ENCODE peak calls at places on chromosomes 7 and 10, in eight cellular contexts. Q, N, W, J, P, A, E and S are unnamed samples. For H3K27me3, the result is how much of the 10 kb centered on the place peaks cover.

GRCh38 chr10:24887855-24888231 is 64.6 kb downstream of the PRTFDC1 start:
- DNase-seq in Q (no peak), N (no peak), W (no peak), J (no peak), P (no peak), A (no peak), E (no peak), S (no peak)

GRCh38 chr10:35304649-35305048 is 31.7 kb upstream of the CCNY start:
- DNase-seq in Q (no peak), N (no peak), W (no peak), J (no peak), P (peak), A (no peak), E (no peak), S (no peak)

GRCh38 chr7:1533569-1534329 is 3.2 kb downstream of the MAFK start:
- DNase-seq in Q (no peak), N (peak), W (no peak), J (no peak), P (peak), A (no peak), E (no peak), S (no peak)

GRCh38 chr7:141551080-141551772 is at the start of gene AGK:
- DNase-seq in Q (peak), N (peak), W (peak), J (peak), P (peak), A (peak), E (no peak), S (peak)

GRCh38 chr10:107814865-107815487 is 650.5 kb upstream of the SORCS1 start:
- DNase-seq in Q (no peak), N (no peak), W (no peak), J (peak), P (peak), A (peak), E (peak), S (no peak)

GRCh38 chr10:3825244-3825643 is 40.2 kb upstream of the KLF6 start:
- DNase-seq in Q (no peak), N (peak), W (no peak), J (no peak), P (peak), A (no peak), E (no peak), S (no peak)

GRCh38 chr10:3963191-3963673 is 178.2 kb upstream of the KLF6 start:
- DNase-seq in Q (no peak), N (no peak), W (no peak), J (no peak), P (peak), A (no peak), E (no peak), S (no peak)

GRCh38 chr7:28360739-28361138 is 51.6 kb upstream of the CREB5 start:
- DNase-seq in Q (no peak), N (no peak), W (no peak), J (no peak), P (peak), A (no peak), E (no peak), S (no peak)

GRCh38 chr7:29375641-29376562 is 181.3 kb downstream of the CHN2 start:
- DNase-seq in Q (no peak), N (no peak), W (no peak), J (no peak), P (peak), A (no peak), E (no peak), S (no peak)

GRCh38 chr7:105654994-105655900 is 74.0 kb upstream of the EFCAB10 start:
- DNase-seq in Q (no peak), N (no peak), W (no peak), J (no peak), P (peak), A (no peak), E (no peak), S (no peak)

GRCh38 chr10:34010891-34011290 is 676.4 kb upstream of the NRP1 start:
- DNase-seq in Q (no peak), N (no peak), W (no peak), J (no peak), P (no peak), A (no peak), E (no peak), S (no peak)

GRCh38 chr7:29265208-29265923 is 70.8 kb downstream of the CHN2 start:
- DNase-seq in Q (no peak), N (no peak), W (no peak), J (no peak), P (peak), A (no peak), E (no peak), S (no peak)

GRCh38 chr10:120474956-120475355 is 17.9 kb downstream of the PLPP4 start:
- DNase-seq in Q (no peak), N (no peak), W (no peak), J (no peak), P (no peak), A (no peak), E (no peak), S (no peak)

GRCh38 chr7:73631558-73631957 is 7.2 kb upstream of the MLXIPL start:
- DNase-seq in Q (no peak), N (no peak), W (no peak), J (no peak), P (no peak), A (no peak), E (no peak), S (no peak)

GRCh38 chr7:103391976-103392375 is 44.5 kb downstream of the PSMC2 start:
- DNase-seq in Q (no peak), N (no peak), W (no peak), J (no peak), P (peak), A (no peak), E (no peak), S (no peak)

GRCh38 chr10:72597897-72598296 is 28.0 kb downstream of the MICU1 start:
- DNase-seq in Q (no peak), N (no peak), W (no peak), J (no peak), P (no peak), A (no peak), E (peak), S (no peak)

GRCh38 chr10:86056632-86057031 is 310.0 kb downstream of the GRID1 start:
- DNase-seq in Q (no peak), N (no peak), W (no peak), J (no peak), P (no peak), A (no peak), E (no peak), S (no peak)

GRCh38 chr10:122298598-122299301 is 27.7 kb downstream of the BTBD16 start:
- DNase-seq in Q (peak), N (no peak), W (peak), J (peak), P (peak), A (peak), E (no peak), S (peak)

GRCh38 chr7:143398616-143399015 is 10.0 kb downstream of the EPHA1 start:
- DNase-seq in Q (no peak), N (no peak), W (no peak), J (no peak), P (no peak), A (no peak), E (no peak), S (no peak)

GRCh38 chr10:106898441-106898840 is 266.1 kb downstream of the SORCS1 start:
- DNase-seq in Q (no peak), N (no peak), W (no peak), J (no peak), P (no peak), A (no peak), E (no peak), S (no peak)

GRCh38 chr10:124001391-124002260 is 91.8 kb downstream of the CHST15 start:
- DNase-seq in Q (no peak), N (peak), W (no peak), J (peak), P (no peak), A (no peak), E (no peak), S (no peak)

GRCh38 chr7:69095649-69096048 is 502.6 kb upstream of the AUTS2 start:
- DNase-seq in Q (no peak), N (no peak), W (no peak), J (no peak), P (no peak), A (no peak), E (no peak), S (no peak)

GRCh38 chr10:127035827-127036226 is 130.6 kb downstream of the DOCK1 start:
- DNase-seq in Q (no peak), N (no peak), W (no peak), J (no peak), P (no peak), A (no peak), E (no peak), S (no peak)

GRCh38 chr10:43249962-43250624 is 16.8 kb downstream of the RASGEF1A start:
- DNase-seq in Q (no peak), N (peak), W (no peak), J (no peak), P (peak), A (no peak), E (no peak), S (no peak)

GRCh38 chr7:29342761-29343160 is 148.2 kb downstream of the CHN2 start:
- DNase-seq in Q (no peak), N (no peak), W (no peak), J (no peak), P (peak), A (no peak), E (no peak), S (no peak)

GRCh38 chr7:23105086-23105643 is 420 bp upstream of the KLHL7 start:
- DNase-seq in Q (no peak), N (no peak), W (no peak), J (no peak), P (no peak), A (no peak), E (no peak), S (no peak)

GRCh38 chr7:92158660-92159575 is 20.0 kb downstream of the LRRD1 start:
- DNase-seq in Q (no peak), N (no peak), W (no peak), J (no peak), P (peak), A (no peak), E (no peak), S (no peak)

GRCh38 chr7:155166673-155167370 is 96.7 kb downstream of the HTR5A start:
- DNase-seq in Q (no peak), N (no peak), W (no peak), J (peak), P (peak), A (no peak), E (no peak), S (no peak)

GRCh38 chr7:73986158-73986631 is 41.8 kb upstream of the ELN start:
- DNase-seq in Q (no peak), N (no peak), W (no peak), J (no peak), P (no peak), A (no peak), E (no peak), S (no peak)

GRCh38 chr7:42494199-42494710 is 257.2 kb upstream of the GLI3 start:
- DNase-seq in Q (no peak), N (no peak), W (no peak), J (no peak), P (no peak), A (no peak), E (no peak), S (no peak)

GRCh38 chr10:13291821-13292773 is 7.8 kb downstream of the PHYH start:
- DNase-seq in Q (no peak), N (no peak), W (no peak), J (no peak), P (no peak), A (no peak), E (no peak), S (no peak)

GRCh38 chr10:77548671-77549070 is 88.9 kb downstream of the KCNMA1 start:
- DNase-seq in Q (no peak), N (no peak), W (no peak), J (no peak), P (peak), A (no peak), E (no peak), S (no peak)

GRCh38 chr10:77240042-77240619 is 397.5 kb downstream of the KCNMA1 start:
- DNase-seq in Q (no peak), N (no peak), W (no peak), J (no peak), P (peak), A (no peak), E (no peak), S (no peak)

GRCh38 chr10:132397671-132398565 is 918 bp downstream of the PWWP2B start:
- DNase-seq in Q (peak), N (no peak), W (peak), J (peak), P (peak), A (no peak), E (no peak), S (no peak)

GRCh38 chr10:481636-482035 is 207.8 kb downstream of the DIP2C start:
- DNase-seq in Q (no peak), N (no peak), W (no peak), J (no peak), P (no peak), A (no peak), E (no peak), S (no peak)
- H3K27ac ChIP-seq in Q (no peak), N (no peak), W (no peak), J (no peak), P (no peak), A (no peak), E (no peak), S (no peak)

GRCh38 chr7:101936612-101937231 is 119.3 kb downstream of the CUX1 start:
- DNase-seq in Q (no peak), N (no peak), W (no peak), J (no peak), P (no peak), A (no peak), E (no peak), S (no peak)
- H3K27me3 ChIP-seq in Q (under half), N (under half), W (under half), J (under half), P (under half), A (under half), E (under half), S (under half)

GRCh38 chr7:149874644-149875028 is 867 bp downstream of the ATP6V0E2 start:
- DNase-seq in Q (no peak), N (no peak), W (no peak), J (no peak), P (peak), A (no peak), E (no peak), S (no peak)
- H3K4me3 ChIP-seq in Q (peak), N (no peak), W (peak), J (no peak), P (peak), A (peak), E (peak), S (peak)

DNA sequence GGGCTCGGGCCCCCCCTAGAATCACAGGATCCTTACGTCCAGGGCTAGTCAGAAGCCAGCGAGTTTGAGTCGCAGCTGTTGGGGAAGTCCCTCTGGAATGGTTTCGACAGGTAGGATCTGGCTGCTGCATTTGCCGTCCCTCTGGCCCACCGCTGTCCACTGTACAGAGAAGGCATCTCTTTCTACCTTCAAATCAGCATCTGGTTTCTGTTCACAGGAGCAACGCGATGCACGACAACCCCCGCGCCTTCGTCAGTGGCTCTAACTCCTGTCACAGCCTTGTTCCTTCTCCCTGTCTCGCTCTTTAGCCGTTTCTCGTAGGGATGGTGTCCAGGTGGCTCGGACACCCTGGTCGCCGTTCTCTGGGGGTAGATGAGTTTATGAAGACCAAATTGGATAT is 11.2 kb upstream of the PFKFB3 start:
- DNase-seq in Q (no peak), N (no peak), W (no peak), J (no peak), P (no peak), A (no peak), E (no peak), S (no peak)
- H3K27ac ChIP-seq in Q (no peak), N (no peak), W (no peak), J (peak), P (no peak), A (no peak), E (no peak), S (no peak)